ENCODE peak calls at places on chromosome 21, in seven cellular contexts. One of them, this sample, is unnamed.

GRCh38 chr21:45838636-45839035 is 142.9 kb upstream of the COL6A1 start:
- DNase-seq in D341Med: no peak
- DNase-seq in psoas muscle: no peak
- DNase-seq in C1 segment of cervical spinal cord: no peak
- DNase-seq in GM13977: no peak
- DNase-seq in A673: no peak
- DNase-seq in A549: no peak
- DNase-seq in this sample: no peak

GRCh38 chr21:35508389-35508888 is 459.3 kb upstream of the RUNX1 start:
- DNase-seq in D341Med: no peak
- DNase-seq in psoas muscle: peak; percentile 33
- DNase-seq in C1 segment of cervical spinal cord: no peak
- DNase-seq in GM13977: no peak
- DNase-seq in A673: no peak
- DNase-seq in A549: peak; percentile 32
- DNase-seq in this sample: peak; percentile 55

GRCh38 chr21:29213513-29214385 is 83.3 kb downstream of the MAP3K7CL start:
- DNase-seq in D341Med: no peak
- DNase-seq in psoas muscle: no peak
- DNase-seq in C1 segment of cervical spinal cord: no peak
- DNase-seq in GM13977: no peak
- DNase-seq in A673: no peak
- DNase-seq in A549: no peak
- DNase-seq in this sample: no peak

GRCh38 chr21:44093761-44094160 is 13.4 kb upstream of the PWP2 start:
- DNase-seq in D341Med: no peak
- DNase-seq in psoas muscle: no peak
- DNase-seq in C1 segment of cervical spinal cord: no peak
- DNase-seq in GM13977: no peak
- DNase-seq in A673: no peak
- DNase-seq in A549: no peak
- DNase-seq in this sample: no peak

GRCh38 chr21:31347435-31348032 is 3.5 kb upstream of the TIAM1 start:
- DNase-seq in D341Med: peak; percentile 54
- DNase-seq in psoas muscle: no peak
- DNase-seq in C1 segment of cervical spinal cord: peak; percentile 81
- DNase-seq in GM13977: no peak
- DNase-seq in A673: peak; percentile 41
- DNase-seq in A549: peak; percentile 42
- DNase-seq in this sample: peak; percentile 33

GRCh38 chr21:45975017-45975595 is 6.5 kb upstream of the COL6A1 start:
- DNase-seq in D341Med: no peak
- DNase-seq in psoas muscle: peak; percentile 66
- DNase-seq in C1 segment of cervical spinal cord: no peak
- DNase-seq in GM13977: peak; percentile 34
- DNase-seq in A673: no peak
- DNase-seq in A549: no peak
- DNase-seq in this sample: peak; percentile 50

GRCh38 chr21:29979043-29979442 is 39.2 kb upstream of the GRIK1 start:
- DNase-seq in D341Med: no peak
- DNase-seq in psoas muscle: no peak
- DNase-seq in C1 segment of cervical spinal cord: no peak
- DNase-seq in GM13977: no peak
- DNase-seq in A673: no peak
- DNase-seq in A549: no peak
- DNase-seq in this sample: no peak

GRCh38 chr21:27190601-27191000 is 223.7 kb upstream of the ADAMTS5 start:
- DNase-seq in D341Med: no peak
- DNase-seq in psoas muscle: no peak
- DNase-seq in C1 segment of cervical spinal cord: no peak
- DNase-seq in GM13977: no peak
- DNase-seq in A673: no peak
- DNase-seq in A549: no peak
- DNase-seq in this sample: no peak

GRCh38 chr21:42080788-42081083 is 9.6 kb downstream of the UMODL1 start:
- DNase-seq in D341Med: no peak
- DNase-seq in psoas muscle: no peak
- DNase-seq in C1 segment of cervical spinal cord: no peak
- DNase-seq in GM13977: no peak
- DNase-seq in A673: peak; percentile 42
- DNase-seq in A549: no peak
- DNase-seq in this sample: peak; percentile 35

GRCh38 chr21:28885853-28886177 is 106.9 kb downstream of the LTN1 start:
- DNase-seq in D341Med: no peak
- DNase-seq in psoas muscle: no peak
- DNase-seq in C1 segment of cervical spinal cord: no peak
- DNase-seq in GM13977: no peak
- DNase-seq in A673: no peak
- DNase-seq in A549: no peak
- DNase-seq in this sample: no peak

GRCh38 chr21:38181101-38181500 is 75.7 kb upstream of the KCNJ15 start:
- DNase-seq in D341Med: no peak
- DNase-seq in psoas muscle: no peak
- DNase-seq in C1 segment of cervical spinal cord: no peak
- DNase-seq in GM13977: no peak
- DNase-seq in A673: no peak
- DNase-seq in A549: no peak
- DNase-seq in this sample: peak; percentile 30

GRCh38 chr21:34603002-34603709 is 11.8 kb downstream of the RCAN1 start:
- DNase-seq in D341Med: peak; percentile 79
- DNase-seq in psoas muscle: peak; percentile 84
- DNase-seq in C1 segment of cervical spinal cord: peak; percentile 68
- DNase-seq in GM13977: peak; percentile 70
- DNase-seq in A673: peak; percentile 58
- DNase-seq in A549: peak; percentile 63
- DNase-seq in this sample: peak; percentile 98

GRCh38 chr21:26131554-26131953 is 39.0 kb downstream of the APP start:
- DNase-seq in D341Med: no peak
- DNase-seq in psoas muscle: no peak
- DNase-seq in C1 segment of cervical spinal cord: no peak
- DNase-seq in GM13977: no peak
- DNase-seq in A673: no peak
- DNase-seq in A549: no peak
- DNase-seq in this sample: no peak

GRCh38 chr21:44572959-44573583 is 458 bp upstream of the KRTAP10-4 start:
- DNase-seq in D341Med: peak; percentile 25
- DNase-seq in psoas muscle: no peak
- DNase-seq in C1 segment of cervical spinal cord: no peak
- DNase-seq in GM13977: no peak
- DNase-seq in A673: no peak
- DNase-seq in A549: peak; percentile 12
- DNase-seq in this sample: peak; percentile 41

GRCh38 chr21:31326478-31327247 is 17.4 kb downstream of the TIAM1 start:
- DNase-seq in D341Med: no peak
- DNase-seq in psoas muscle: no peak
- DNase-seq in C1 segment of cervical spinal cord: no peak
- DNase-seq in GM13977: peak; percentile 42
- DNase-seq in A673: no peak
- DNase-seq in A549: no peak
- DNase-seq in this sample: no peak

GRCh38 chr21:16534408-16535099 is 804.8 kb downstream of the USP25 start:
- DNase-seq in D341Med: peak; percentile 57
- DNase-seq in psoas muscle: peak; percentile 75
- DNase-seq in C1 segment of cervical spinal cord: peak; percentile 80
- DNase-seq in GM13977: no peak
- DNase-seq in A673: peak; percentile 9
- DNase-seq in A549: peak; percentile 70
- DNase-seq in this sample: peak; percentile 7

GRCh38 chr21:30194701-30195299 is 21.1 kb downstream of the CLDN8 start:
- DNase-seq in D341Med: peak; percentile 42
- DNase-seq in psoas muscle: no peak
- DNase-seq in C1 segment of cervical spinal cord: no peak
- DNase-seq in GM13977: no peak
- DNase-seq in A673: peak; percentile 75
- DNase-seq in A549: peak; percentile 20
- DNase-seq in this sample: peak; percentile 63

GRCh38 chr21:41973861-41974751 is 20.3 kb upstream of the C2CD2 start:
- DNase-seq in D341Med: peak; percentile 20
- DNase-seq in psoas muscle: peak; percentile 32
- DNase-seq in C1 segment of cervical spinal cord: no peak
- DNase-seq in GM13977: peak; percentile 44
- DNase-seq in A673: no peak
- DNase-seq in A549: peak; percentile 23
- DNase-seq in this sample: peak; percentile 24

GRCh38 chr21:16305686-16306085 is 575.9 kb downstream of the USP25 start:
- DNase-seq in D341Med: no peak
- DNase-seq in psoas muscle: no peak
- DNase-seq in C1 segment of cervical spinal cord: peak; percentile 50
- DNase-seq in GM13977: no peak
- DNase-seq in A673: peak; percentile 44
- DNase-seq in A549: no peak
- DNase-seq in this sample: no peak

GRCh38 chr21:41011968-41012367 is 156.0 kb upstream of the BACE2 start:
- DNase-seq in D341Med: no peak
- DNase-seq in psoas muscle: peak; percentile 38
- DNase-seq in C1 segment of cervical spinal cord: no peak
- DNase-seq in GM13977: no peak
- DNase-seq in A673: no peak
- DNase-seq in A549: no peak
- DNase-seq in this sample: peak; percentile 8

GRCh38 chr21:32955307-32955937 is 70.3 kb upstream of the OLIG2 start:
- DNase-seq in D341Med: no peak
- DNase-seq in psoas muscle: no peak
- DNase-seq in C1 segment of cervical spinal cord: no peak
- DNase-seq in GM13977: no peak
- DNase-seq in A673: no peak
- DNase-seq in A549: no peak
- DNase-seq in this sample: no peak

GRCh38 chr21:46545911-46546310 is 59.0 kb downstream of the S100B start:
- DNase-seq in D341Med: no peak
- DNase-seq in psoas muscle: no peak
- DNase-seq in C1 segment of cervical spinal cord: no peak
- DNase-seq in GM13977: no peak
- DNase-seq in A673: no peak
- DNase-seq in A549: no peak
- DNase-seq in this sample: no peak

GRCh38 chr21:35138665-35139381 is 89.7 kb upstream of the RUNX1 start:
- DNase-seq in D341Med: no peak
- DNase-seq in psoas muscle: no peak
- DNase-seq in C1 segment of cervical spinal cord: no peak
- DNase-seq in GM13977: peak; percentile 52
- DNase-seq in A673: peak; percentile 0
- DNase-seq in A549: no peak
- DNase-seq in this sample: no peak

GRCh38 chr21:36511484-36512227 is 31.7 kb upstream of the CLDN14 start:
- DNase-seq in D341Med: no peak
- DNase-seq in psoas muscle: no peak
- DNase-seq in C1 segment of cervical spinal cord: no peak
- DNase-seq in GM13977: no peak
- DNase-seq in A673: no peak
- DNase-seq in A549: no peak
- DNase-seq in this sample: no peak